ENCODE peak calls at places on chromosomes 13 and 19, in five cellular contexts. B, S, N, U and A are unnamed samples.

GRCh38 chr13:47603365-47603764 is 397.7 kb downstream of the SUCLA2 start:
- DNase-seq in B (no peak), S (no peak), N (no peak), U (no peak), A (no peak)

GRCh38 chr13:109722068-109722467 is 64.3 kb downstream of the IRS2 start:
- DNase-seq in B (no peak), S (no peak), N (no peak), U (no peak), A (no peak)

GRCh38 chr13:111472559-111473460 is 152.4 kb downstream of the TEX29 start:
- DNase-seq in B (no peak), S (no peak), N (no peak), U (no peak), A (no peak)

GRCh38 chr19:44682807-44683206 is 11.5 kb downstream of the CEACAM19 start:
- DNase-seq in B (no peak), S (no peak), N (no peak), U (no peak), A (no peak)

GRCh38 chr19:44741841-44742352 is 6.6 kb upstream of the BCL3 start:
- DNase-seq in B (peak; percentile 98), S (peak; percentile 100), N (no peak), U (no peak), A (no peak)

GRCh38 chr13:89457977-89458376 is 1786.8 kb downstream of the SLITRK5 start:
- DNase-seq in B (peak; percentile 6), S (peak; percentile 55), N (no peak), U (no peak), A (no peak)

GRCh38 chr19:31289381-31289880 is 59.8 kb downstream of the TSHZ3 start:
- DNase-seq in B (no peak), S (no peak), N (no peak), U (no peak), A (no peak)

GRCh38 chr13:100694722-100695644 is 20.4 kb upstream of the TMTC4 start:
- DNase-seq in B (peak; percentile 44), S (peak; percentile 46), N (no peak), U (peak; percentile 53), A (no peak)

GRCh38 chr19:38392707-38393308 is 4.3 kb downstream of the SPRED3 start:
- DNase-seq in B (no peak), S (no peak), N (no peak), U (no peak), A (no peak)

GRCh38 chr19:38142176-38143035 is 81.6 kb downstream of the DPF1 start:
- DNase-seq in B (peak; percentile 37), S (peak; percentile 59), N (no peak), U (peak; percentile 41), A (peak; percentile 53)

GRCh38 chr13:24033527-24034302 is 126.8 kb upstream of the SPATA13 start:
- DNase-seq in B (no peak), S (peak; percentile 72), N (no peak), U (no peak), A (no peak)

GRCh38 chr19:17125728-17126677 is 50.4 kb downstream of the MYO9B start:
- DNase-seq in B (no peak), S (peak; percentile 46), N (no peak), U (no peak), A (peak; percentile 71)

GRCh38 chr13:49858183-49858856 is 65.8 kb upstream of the KPNA3 start:
- DNase-seq in B (no peak), S (peak; percentile 95), N (no peak), U (no peak), A (no peak)

GRCh38 chr19:49684251-49684982 is 5.0 kb upstream of the ADM5 start:
- DNase-seq in B (no peak), S (no peak), N (no peak), U (no peak), A (no peak)

GRCh38 chr19:56217039-56217949 is 15.2 kb downstream of the ZSCAN5C start:
- DNase-seq in B (peak; percentile 29), S (peak; percentile 11), N (no peak), U (peak; percentile 27), A (peak; percentile 62)

GRCh38 chr13:23852351-23852750 is 36.8 kb downstream of the MIPEP start:
- DNase-seq in B (no peak), S (no peak), N (no peak), U (no peak), A (no peak)

GRCh38 chr13:85473144-85473543 is 326.1 kb downstream of the SLITRK6 start:
- DNase-seq in B (no peak), S (no peak), N (no peak), U (no peak), A (no peak)

GRCh38 chr13:64810701-64811258 is 2419.4 kb downstream of the PCDH9 start:
- DNase-seq in B (peak; percentile 65), S (peak; percentile 47), N (no peak), U (no peak), A (no peak)

GRCh38 chr13:20721454-20722357 is 18.2 kb downstream of the IL17D start:
- DNase-seq in B (peak; percentile 68), S (peak; percentile 75), N (no peak), U (no peak), A (no peak)

GRCh38 chr19:15268928-15269253 is 36.6 kb upstream of the EPHX3 start:
- DNase-seq in B (no peak), S (no peak), N (no peak), U (no peak), A (no peak)

GRCh38 chr13:79604752-79605151 is 123.8 kb downstream of the NDFIP2 start:
- DNase-seq in B (peak; percentile 1), S (peak; percentile 6), N (no peak), U (no peak), A (no peak)

GRCh38 chr13:78701383-78701782 is 42.4 kb upstream of the OBI1 start:
- DNase-seq in B (peak; percentile 40), S (no peak), N (no peak), U (no peak), A (no peak)

GRCh38 chr13:41708648-41709175 is 251.4 kb downstream of the RGCC start:
- DNase-seq in B (no peak), S (no peak), N (no peak), U (no peak), A (no peak)

GRCh38 chr19:2952953-2953481 is 8.2 kb upstream of the ZNF77 start:
- DNase-seq in B (no peak), S (no peak), N (peak; percentile 52), U (no peak), A (no peak)

GRCh38 chr19:38139122-38139521 is 84.9 kb downstream of the DPF1 start:
- DNase-seq in B (no peak), S (no peak), N (no peak), U (no peak), A (no peak)

GRCh38 chr13:90154311-90154960 is 1193.1 kb upstream of the MIR17HG start:
- DNase-seq in B (no peak), S (no peak), N (no peak), U (no peak), A (no peak)

GRCh38 chr13:104900186-104900817 is 1635.2 kb downstream of the EFNB2 start:
- DNase-seq in B (no peak), S (peak; percentile 6), N (no peak), U (no peak), A (no peak)

GRCh38 chr13:38763446-38764381 is 76.8 kb downstream of the FREM2 start:
- DNase-seq in B (peak; percentile 22), S (peak; percentile 52), N (peak; percentile 37), U (peak; percentile 19), A (peak; percentile 4)

GRCh38 chr19:38168632-38169031 is 55.4 kb downstream of the DPF1 start:
- DNase-seq in B (no peak), S (no peak), N (no peak), U (no peak), A (no peak)

GRCh38 chr13:35489050-35489449 is 12.6 kb upstream of the MAB21L1 start:
- DNase-seq in B (no peak), S (no peak), N (no peak), U (no peak), A (no peak)

DNA sequence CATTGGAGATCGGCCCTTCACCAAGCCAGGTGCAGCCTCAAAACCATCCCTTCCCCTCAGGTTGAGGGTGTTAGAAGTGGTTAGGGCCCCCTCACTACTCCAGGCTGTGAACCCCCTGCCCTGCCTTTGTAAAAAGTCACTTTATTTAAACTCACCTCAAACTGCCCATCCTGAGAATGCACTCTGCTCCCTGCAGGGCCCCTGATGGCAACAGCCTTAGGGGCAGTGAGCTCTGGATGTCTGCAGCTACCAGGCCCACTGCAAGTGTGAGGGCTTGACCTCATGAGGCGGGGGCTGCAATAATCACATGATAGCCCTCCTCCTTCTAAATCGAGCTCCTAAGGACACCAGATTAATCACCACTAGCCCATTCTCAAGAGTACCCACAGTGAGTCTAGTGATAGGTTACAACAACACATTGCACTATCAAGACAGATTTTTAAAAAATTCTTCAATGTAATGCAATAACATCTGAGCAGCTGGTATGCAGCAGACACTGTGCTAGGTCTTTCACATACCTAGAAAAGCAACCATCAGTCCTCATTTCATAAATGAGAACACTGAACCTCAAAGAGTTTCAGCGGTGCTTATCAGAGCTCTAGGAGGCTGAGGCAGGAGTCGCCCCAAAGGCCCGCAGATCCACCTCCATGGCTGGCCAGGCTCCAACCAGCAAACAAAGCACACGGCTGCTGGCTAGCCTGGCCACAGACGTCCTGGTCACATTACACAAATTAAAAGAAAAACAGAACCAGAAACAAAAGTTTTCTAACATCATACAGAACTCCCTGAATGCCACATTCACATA is 26.0 kb downstream of the SLC7A1 start:
- DNase-seq in B (peak; percentile 41), S (no peak), N (no peak), U (no peak), A (no peak)
- H3K4me1 ChIP-seq in B (peaks cover 33% of the 10 kb centered on the region), S (peaks cover 2% of the 10 kb centered on the region), N (no peaks in the 10 kb centered on the region), U (peaks cover 20% of the 10 kb centered on the region), A (no peaks in the 10 kb centered on the region)

DNA sequence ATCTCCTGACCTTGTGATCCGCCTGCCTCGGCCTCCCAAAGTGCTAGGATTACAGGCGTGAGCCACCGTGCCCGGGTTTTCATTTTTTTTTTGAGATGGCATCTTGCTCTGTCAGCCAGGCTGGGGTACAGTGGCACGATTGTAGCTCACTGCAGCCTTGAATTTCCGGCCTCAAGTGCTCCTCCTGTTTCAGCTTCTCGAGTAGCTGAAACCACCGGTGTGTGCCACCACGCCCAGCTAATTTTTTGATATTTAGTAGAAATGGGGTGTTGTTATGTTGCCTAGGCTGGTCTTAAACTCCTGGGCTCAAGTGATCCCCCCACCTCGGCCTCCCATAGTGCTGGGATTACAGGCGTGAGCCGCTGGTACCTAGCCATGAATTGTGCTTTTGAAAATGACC is 5.9 kb downstream of the ADAT3 start:
- DNase-seq in B (no peak), S (no peak), N (no peak), U (no peak), A (no peak)
- H3K27me3 ChIP-seq in B (no peaks in the 10 kb centered on the region), S (no peaks in the 10 kb centered on the region), N (no peaks in the 10 kb centered on the region), U (no peaks in the 10 kb centered on the region), A (no peaks in the 10 kb centered on the region)

DNA sequence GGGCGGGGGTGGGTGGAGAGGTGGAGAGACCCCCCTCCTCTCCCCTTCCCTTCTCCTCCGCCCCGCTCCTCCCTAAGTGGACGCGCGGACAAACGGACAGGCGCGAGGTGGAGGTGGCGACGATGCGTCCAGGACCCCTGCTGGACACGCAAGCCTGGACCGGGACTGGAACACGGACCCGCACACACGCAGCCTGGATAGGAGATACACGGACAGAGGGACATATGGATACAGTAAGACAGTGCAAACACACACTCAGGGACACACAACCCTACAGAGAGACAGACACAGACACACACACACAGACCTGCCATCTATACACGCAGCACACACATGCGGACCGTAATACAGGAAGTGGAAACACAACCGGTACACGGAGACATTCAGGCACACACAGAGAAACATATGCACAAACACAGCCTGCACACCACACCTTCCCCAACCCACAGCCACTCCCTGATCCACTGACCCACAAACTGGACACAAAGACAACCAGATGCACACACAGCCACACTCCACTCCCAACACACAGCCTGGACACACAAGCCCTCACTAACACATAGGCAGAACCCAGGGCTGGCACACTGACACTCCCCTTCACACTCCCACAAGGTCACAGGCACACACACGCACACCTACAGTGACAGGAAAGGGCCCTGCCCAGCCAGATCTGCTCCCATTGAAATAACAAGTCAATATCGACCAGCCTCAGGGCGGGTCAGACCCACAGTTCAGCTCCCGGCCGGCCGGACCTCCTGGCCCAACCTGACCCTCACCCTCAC is 696 bp upstream of the ERFL start:
- DNase-seq in B (no peak), S (no peak), N (no peak), U (no peak), A (peak; percentile 65)
- TF ChIP-seq EZH2 in B (peak; percentile 93), S (peak; percentile 98), N (no peak), U (peak; percentile 83), A (no peak)

GRCh38 chr19:14078406-14078805 is 5.8 kb downstream of the MISP3 start:
- DNase-seq in B (no peak), S (no peak), N (no peak), U (no peak), A (no peak)
- H3K4me1 ChIP-seq in B (peaks cover 26% of the 10 kb centered on the region), S (peaks cover 3% of the 10 kb centered on the region), N (peaks cover 9% of the 10 kb centered on the region), U (peaks cover 5% of the 10 kb centered on the region), A (peaks cover 42% of the 10 kb centered on the region)